ENCODE peak calls at places on chromosome 10, in nine cellular contexts. H is fibroblast of lung, U is AG04449, W is nephron progenitor cell, R is AG04450, V is neural crest cell, Z is upper lobe of right lung, N is prostate gland, Q is cardiac fibroblast. M is an unnamed sample.

GRCh38 chr10:73773152-73773879 is 8.5 kb upstream of the CHCHD1 start:
- DNase-seq in N (no peak), R (no peak), U (no peak), W (no peak), Q (no peak), H (no peak), Z (no peak), V (no peak), M (no peak)

GRCh38 chr10:5694573-5694972 is 9.9 kb downstream of the TASOR2 start:
- DNase-seq in N (no peak), U (no peak), Q (no peak), R (no peak), Z (no peak), W (no peak), V (no peak), H (no peak), M (no peak)

GRCh38 chr10:121437596-121437995 is 160.6 kb downstream of the FGFR2 start:
- DNase-seq in U (no peak), W (peak; percentile 29), V (peak; percentile 16), Q (no peak), N (no peak), Z (peak; percentile 75), H (no peak), R (no peak), M (no peak)

GRCh38 chr10:3887885-3888476 is 103.0 kb upstream of the KLF6 start:
- DNase-seq in H (peak; percentile 95), N (peak; percentile 30), Q (peak; percentile 92), Z (no peak), V (no peak), U (peak; percentile 89), W (no peak), R (peak; percentile 57), M (no peak)

GRCh38 chr10:43249151-43249961 is 17.5 kb downstream of the RASGEF1A start:
- DNase-seq in Q (no peak), N (no peak), U (no peak), H (no peak), Z (peak; percentile 46), W (peak; percentile 1), R (no peak), V (no peak), M (peak; percentile 55)

GRCh38 chr10:37992083-37992482 is 15.6 kb upstream of the ZNF25 start:
- DNase-seq in V (no peak), H (no peak), W (no peak), U (no peak), Z (no peak), Q (no peak), R (no peak), N (no peak), M (no peak)

GRCh38 chr10:124328514-124329220 is 90.1 kb downstream of the OAT start:
- DNase-seq in V (no peak), N (no peak), W (no peak), Z (no peak), H (no peak), U (no peak), Q (no peak), R (no peak), M (no peak)

GRCh38 chr10:89206402-89207180 is 526 bp downstream of the CH25H start:
- DNase-seq in W (peak; percentile 22), Z (peak; percentile 70), V (peak; percentile 9), R (no peak), U (no peak), N (peak; percentile 13), H (peak; percentile 39), Q (peak; percentile 33), M (no peak)

GRCh38 chr10:114515515-114515914 is 111.2 kb upstream of the AFAP1L2 start:
- DNase-seq in N (no peak), U (no peak), Q (no peak), V (no peak), Z (no peak), R (no peak), H (no peak), W (no peak), M (no peak)

GRCh38 chr10:36465604-36466379 is 659.6 kb upstream of the ANKRD30A start:
- DNase-seq in U (no peak), H (no peak), W (no peak), Q (no peak), N (no peak), Z (no peak), R (no peak), V (no peak), M (no peak)

GRCh38 chr10:89887406-89887805 is 186.0 kb downstream of the KIF20B start:
- DNase-seq in Z (no peak), Q (no peak), V (no peak), N (no peak), H (no peak), R (no peak), U (no peak), W (no peak), M (no peak)

GRCh38 chr10:22335204-22335956 is 9.9 kb upstream of the SPAG6 start:
- DNase-seq in V (no peak), Q (peak; percentile 68), Z (peak; percentile 76), N (no peak), H (peak; percentile 58), U (no peak), W (peak; percentile 52), R (no peak), M (no peak)

GRCh38 chr10:91525939-91526712 is 106.7 kb downstream of the PPP1R3C start:
- DNase-seq in W (no peak), U (no peak), Z (no peak), H (no peak), N (no peak), V (no peak), R (no peak), Q (no peak), M (no peak)

GRCh38 chr10:91519899-91520514 is 109.9 kb downstream of the HECTD2 start:
- DNase-seq in H (no peak), W (peak; percentile 34), U (no peak), N (peak; percentile 13), Z (no peak), Q (no peak), V (no peak), R (no peak), M (no peak)

GRCh38 chr10:91517394-91517793 is 107.2 kb downstream of the HECTD2 start:
- DNase-seq in Z (no peak), W (no peak), Q (no peak), N (no peak), V (no peak), U (no peak), R (no peak), H (no peak), M (no peak)

GRCh38 chr10:91520657-91521056 is 110.5 kb downstream of the HECTD2 start:
- DNase-seq in N (no peak), H (no peak), W (no peak), R (no peak), Z (no peak), U (no peak), Q (peak; percentile 42), V (no peak), M (no peak)

GRCh38 chr10:91521444-91521843 is 111.3 kb downstream of the HECTD2 start:
- DNase-seq in N (no peak), W (no peak), V (no peak), Q (peak; percentile 34), U (no peak), H (no peak), Z (no peak), R (no peak), M (no peak)
- TF ChIP-seq CTCF in N (no peak), W (no peak), V (no peak), Q (no peak), U (no peak), H (no peak), Z (no peak), R (no peak), M (no peak)

DNA sequence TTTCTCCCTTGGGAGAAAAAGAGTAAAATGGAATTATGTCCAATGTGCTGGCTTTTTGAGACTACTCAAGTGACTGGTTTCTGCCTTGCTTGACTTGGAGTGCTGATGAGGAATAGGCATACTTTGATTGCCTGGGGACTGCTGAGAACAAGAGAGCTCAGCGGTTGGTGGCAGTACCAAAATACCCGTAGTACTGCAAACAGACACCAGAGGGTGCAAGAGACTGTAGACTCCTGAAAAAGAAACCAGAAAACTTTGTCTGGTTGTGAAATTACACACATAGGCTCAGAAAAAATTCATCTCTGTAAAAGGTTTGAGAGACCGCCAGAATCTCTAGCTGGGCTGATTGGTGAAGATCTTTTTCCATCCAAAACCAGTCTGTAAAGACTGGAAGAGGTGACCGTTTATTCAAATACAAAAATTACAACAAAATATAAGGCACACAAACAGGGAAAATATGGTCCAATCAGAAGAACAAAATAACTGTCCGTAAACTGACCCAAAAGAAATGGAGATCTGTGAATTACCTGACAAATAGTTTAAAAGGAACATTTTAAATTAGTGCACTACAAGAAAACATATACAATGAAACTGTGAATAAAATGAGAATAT is 18.5 kb downstream of the BICC1 start:
- DNase-seq in U (no peak), H (peak; percentile 60), V (peak; percentile 73), W (peak; percentile 72), R (no peak), N (peak; percentile 38), Q (peak; percentile 82), Z (no peak), M (no peak)
- TF ChIP-seq CTCF in U (peak; percentile 61), H (peak; percentile 85), V (peak; percentile 88), W (peak; percentile 82), R (peak; percentile 85), N (peak; percentile 63), Q (peak; percentile 87), Z (peak; percentile 74), M (peak; percentile 88)

GRCh38 chr10:126646101-126646500 is 24.4 kb downstream of the C10orf90 start:
- DNase-seq in H (peak; percentile 64), Q (peak; percentile 35), V (no peak), Z (no peak), W (no peak), U (no peak), R (no peak), N (no peak), M (no peak)

GRCh38 chr10:126651461-126651860 is 19.0 kb downstream of the C10orf90 start:
- DNase-seq in R (no peak), U (no peak), Z (no peak), V (no peak), N (no peak), W (no peak), H (no peak), Q (no peak), M (no peak)

GRCh38 chr10:126650164-126650563 is 20.3 kb downstream of the C10orf90 start:
- DNase-seq in W (no peak), N (no peak), R (no peak), H (peak; percentile 60), Q (no peak), V (no peak), Z (no peak), U (no peak), M (no peak)

GRCh38 chr10:126647116-126647515 is 23.4 kb downstream of the C10orf90 start:
- DNase-seq in N (no peak), H (no peak), Q (no peak), V (no peak), Z (no peak), R (no peak), W (no peak), U (no peak), M (no peak)
- TF ChIP-seq CTCF in N (no peak), H (no peak), Q (no peak), V (no peak), Z (no peak), R (no peak), W (no peak), U (no peak), M (no peak)

GRCh38 chr10:86341361-86341811 is 25.2 kb downstream of the GRID1 start:
- DNase-seq in V (no peak), W (no peak), R (no peak), N (no peak), Z (peak; percentile 28), U (no peak), H (no peak), Q (no peak), M (no peak)
- TF ChIP-seq CTCF in V (no peak), W (no peak), R (no peak), N (no peak), Z (no peak), U (no peak), H (no peak), Q (no peak), M (no peak)

GRCh38 chr10:1142596-1142995 is 86.4 kb downstream of the WDR37 start:
- DNase-seq in Q (no peak), Z (no peak), R (no peak), V (no peak), U (no peak), N (no peak), W (no peak), H (no peak), M (no peak)
- TF ChIP-seq CTCF in Q (peak; percentile 26), Z (no peak), R (no peak), V (peak; percentile 40), U (peak; percentile 5), N (no peak), W (no peak), H (peak; percentile 19), M (peak; percentile 54)

M was measured in type B pancreatic cell.